ENCODE peak calls at places on chromosomes 1 and 21, in six cellular contexts. One of them, this sample, is unnamed.

GRCh38 chr1:30706528-30706927 is 16.9 kb downstream of the MATN1 start:
- DNase-seq in aorta: peak
- DNase-seq in skeletal muscle cell: no peak
- DNase-seq in stimulated activated CD4-positive, alpha-beta T cell treated with anti-CD3 and anti-CD28 coated beads, Interleukin-12 subunit alpha, Interleukin-12 subunit beta, amount 100 ng/mL, for 4 hours: no peak
- DNase-seq in KG1: no peak
- DNase-seq in HCT116: no peak
- DNase-seq in this sample: no peak

GRCh38 chr1:171219751-171220385 is 28.4 kb upstream of the FMO1 start:
- DNase-seq in KG1: no peak
- DNase-seq in stimulated activated CD4-positive, alpha-beta T cell treated with anti-CD3 and anti-CD28 coated beads, Interleukin-12 subunit alpha, Interleukin-12 subunit beta, amount 100 ng/mL, for 4 hours: no peak
- DNase-seq in aorta: no peak
- DNase-seq in skeletal muscle cell: peak
- DNase-seq in HCT116: no peak
- DNase-seq in this sample: no peak

GRCh38 chr1:221691320-221691719 is 50.6 kb downstream of the DUSP10 start:
- DNase-seq in HCT116: no peak
- DNase-seq in stimulated activated CD4-positive, alpha-beta T cell treated with anti-CD3 and anti-CD28 coated beads, Interleukin-12 subunit alpha, Interleukin-12 subunit beta, amount 100 ng/mL, for 4 hours: no peak
- DNase-seq in skeletal muscle cell: no peak
- DNase-seq in KG1: no peak
- DNase-seq in aorta: no peak
- DNase-seq in this sample: no peak

GRCh38 chr1:178694923-178695525 is 30.0 kb upstream of the RALGPS2 start:
- DNase-seq in stimulated activated CD4-positive, alpha-beta T cell treated with anti-CD3 and anti-CD28 coated beads, Interleukin-12 subunit alpha, Interleukin-12 subunit beta, amount 100 ng/mL, for 4 hours: no peak
- DNase-seq in skeletal muscle cell: no peak
- DNase-seq in KG1: no peak
- DNase-seq in aorta: no peak
- DNase-seq in HCT116: no peak
- DNase-seq in this sample: no peak

GRCh38 chr1:104765115-104765514 is 1015.4 kb downstream of the AMY1C start:
- DNase-seq in KG1: no peak
- DNase-seq in aorta: no peak
- DNase-seq in stimulated activated CD4-positive, alpha-beta T cell treated with anti-CD3 and anti-CD28 coated beads, Interleukin-12 subunit alpha, Interleukin-12 subunit beta, amount 100 ng/mL, for 4 hours: no peak
- DNase-seq in skeletal muscle cell: peak
- DNase-seq in HCT116: no peak
- DNase-seq in this sample: no peak

GRCh38 chr1:912740-913301 is 10.9 kb upstream of the SAMD11 start:
- DNase-seq in aorta: peak
- DNase-seq in KG1: no peak
- DNase-seq in HCT116: no peak
- DNase-seq in skeletal muscle cell: no peak
- DNase-seq in stimulated activated CD4-positive, alpha-beta T cell treated with anti-CD3 and anti-CD28 coated beads, Interleukin-12 subunit alpha, Interleukin-12 subunit beta, amount 100 ng/mL, for 4 hours: no peak
- DNase-seq in this sample: no peak

GRCh38 chr1:156495401-156496140 is 5.0 kb downstream of the MEF2D start:
- DNase-seq in HCT116: no peak
- DNase-seq in KG1: no peak
- DNase-seq in stimulated activated CD4-positive, alpha-beta T cell treated with anti-CD3 and anti-CD28 coated beads, Interleukin-12 subunit alpha, Interleukin-12 subunit beta, amount 100 ng/mL, for 4 hours: no peak
- DNase-seq in skeletal muscle cell: no peak
- DNase-seq in aorta: peak
- DNase-seq in this sample: no peak

GRCh38 chr1:159122005-159122621 is 45.5 kb upstream of the AIM2 start:
- DNase-seq in skeletal muscle cell: peak
- DNase-seq in stimulated activated CD4-positive, alpha-beta T cell treated with anti-CD3 and anti-CD28 coated beads, Interleukin-12 subunit alpha, Interleukin-12 subunit beta, amount 100 ng/mL, for 4 hours: no peak
- DNase-seq in HCT116: no peak
- DNase-seq in aorta: no peak
- DNase-seq in KG1: no peak
- DNase-seq in this sample: no peak

GRCh38 chr21:42539931-42540343 is 26.3 kb downstream of the SLC37A1 start:
- DNase-seq in stimulated activated CD4-positive, alpha-beta T cell treated with anti-CD3 and anti-CD28 coated beads, Interleukin-12 subunit alpha, Interleukin-12 subunit beta, amount 100 ng/mL, for 4 hours: no peak
- DNase-seq in aorta: peak
- DNase-seq in skeletal muscle cell: no peak
- DNase-seq in HCT116: no peak
- DNase-seq in KG1: no peak
- DNase-seq in this sample: no peak

GRCh38 chr1:100950776-100951175 is 54.9 kb downstream of the SLC30A7 start:
- DNase-seq in HCT116: no peak
- DNase-seq in skeletal muscle cell: peak
- DNase-seq in stimulated activated CD4-positive, alpha-beta T cell treated with anti-CD3 and anti-CD28 coated beads, Interleukin-12 subunit alpha, Interleukin-12 subunit beta, amount 100 ng/mL, for 4 hours: no peak
- DNase-seq in aorta: no peak
- DNase-seq in KG1: no peak
- DNase-seq in this sample: no peak

GRCh38 chr1:109877320-109877771 is 33.3 kb upstream of the CSF1 start:
- DNase-seq in HCT116: no peak
- DNase-seq in skeletal muscle cell: peak
- DNase-seq in aorta: peak
- DNase-seq in KG1: no peak
- DNase-seq in stimulated activated CD4-positive, alpha-beta T cell treated with anti-CD3 and anti-CD28 coated beads, Interleukin-12 subunit alpha, Interleukin-12 subunit beta, amount 100 ng/mL, for 4 hours: no peak
- DNase-seq in this sample: peak

GRCh38 chr1:231636157-231636556 is 9.6 kb downstream of the DISC1 start:
- DNase-seq in stimulated activated CD4-positive, alpha-beta T cell treated with anti-CD3 and anti-CD28 coated beads, Interleukin-12 subunit alpha, Interleukin-12 subunit beta, amount 100 ng/mL, for 4 hours: no peak
- DNase-seq in HCT116: no peak
- DNase-seq in aorta: no peak
- DNase-seq in KG1: no peak
- DNase-seq in skeletal muscle cell: no peak
- DNase-seq in this sample: no peak

GRCh38 chr21:41673071-41673470 is 93.8 kb downstream of the RIPK4 start:
- DNase-seq in KG1: no peak
- DNase-seq in HCT116: no peak
- DNase-seq in skeletal muscle cell: no peak
- DNase-seq in aorta: no peak
- DNase-seq in stimulated activated CD4-positive, alpha-beta T cell treated with anti-CD3 and anti-CD28 coated beads, Interleukin-12 subunit alpha, Interleukin-12 subunit beta, amount 100 ng/mL, for 4 hours: no peak
- DNase-seq in this sample: peak

GRCh38 chr1:202615501-202616354 is 94.5 kb downstream of the SYT2 start:
- DNase-seq in HCT116: no peak
- DNase-seq in aorta: peak
- DNase-seq in skeletal muscle cell: no peak
- DNase-seq in KG1: peak
- DNase-seq in stimulated activated CD4-positive, alpha-beta T cell treated with anti-CD3 and anti-CD28 coated beads, Interleukin-12 subunit alpha, Interleukin-12 subunit beta, amount 100 ng/mL, for 4 hours: no peak
- DNase-seq in this sample: no peak

GRCh38 chr21:46503922-46504539 is 45.3 kb downstream of the DIP2A start:
- DNase-seq in skeletal muscle cell: no peak
- DNase-seq in aorta: no peak
- DNase-seq in HCT116: no peak
- DNase-seq in stimulated activated CD4-positive, alpha-beta T cell treated with anti-CD3 and anti-CD28 coated beads, Interleukin-12 subunit alpha, Interleukin-12 subunit beta, amount 100 ng/mL, for 4 hours: no peak
- DNase-seq in KG1: no peak
- DNase-seq in this sample: no peak

GRCh38 chr1:30727796-30728195 is 4.4 kb upstream of the MATN1 start:
- DNase-seq in HCT116: no peak
- DNase-seq in aorta: no peak
- DNase-seq in stimulated activated CD4-positive, alpha-beta T cell treated with anti-CD3 and anti-CD28 coated beads, Interleukin-12 subunit alpha, Interleukin-12 subunit beta, amount 100 ng/mL, for 4 hours: no peak
- DNase-seq in KG1: no peak
- DNase-seq in skeletal muscle cell: no peak
- DNase-seq in this sample: no peak

GRCh38 chr1:110672753-110673108 is 2.0 kb downstream of the KCNA3 start:
- DNase-seq in KG1: no peak
- DNase-seq in aorta: no peak
- DNase-seq in HCT116: no peak
- DNase-seq in skeletal muscle cell: no peak
- DNase-seq in stimulated activated CD4-positive, alpha-beta T cell treated with anti-CD3 and anti-CD28 coated beads, Interleukin-12 subunit alpha, Interleukin-12 subunit beta, amount 100 ng/mL, for 4 hours: peak
- DNase-seq in this sample: no peak

This sample was measured in suprapubic skin.